ENCODE peak calls at places on chromosome 1, in nine cellular contexts. One of them, this sample, is unnamed.

GRCh38 chr1:79497193-79497773 is 490.8 kb upstream of the ADGRL4 start:
- DNase-seq in cardiac muscle cell: peak; percentile 59
- DNase-seq in GM13976: peak; percentile 39
- DNase-seq in activated T-cell treated with anti-CD3 and anti-CD28 coated beads, Interleukin-2, amount 50 U/mL, for 1 hour: no peak
- DNase-seq in sciatic nerve: no peak
- DNase-seq in GM13977: peak; percentile 30
- DNase-seq in stimulated activated naive B cell treated with anti-CD40 and anti-IgM and Interleukin-4, amounts not matched to agents 10 μg/mL and 1 μg/mL and 100 μg/mL, for 72 hours: no peak
- DNase-seq in smooth muscle cell of the brain vasculature: peak; percentile 7
- DNase-seq in T-cell: no peak
- DNase-seq in this sample: peak; percentile 2

GRCh38 chr1:188584119-188584518 is 1755.4 kb downstream of the PLA2G4A start:
- DNase-seq in cardiac muscle cell: no peak
- DNase-seq in GM13976: no peak
- DNase-seq in activated T-cell treated with anti-CD3 and anti-CD28 coated beads, Interleukin-2, amount 50 U/mL, for 1 hour: no peak
- DNase-seq in sciatic nerve: no peak
- DNase-seq in GM13977: no peak
- DNase-seq in stimulated activated naive B cell treated with anti-CD40 and anti-IgM and Interleukin-4, amounts not matched to agents 10 μg/mL and 1 μg/mL and 100 μg/mL, for 72 hours: no peak
- DNase-seq in smooth muscle cell of the brain vasculature: no peak
- DNase-seq in T-cell: no peak
- DNase-seq in this sample: no peak

GRCh38 chr1:93552751-93553455 is 105.0 kb downstream of the FNBP1L start:
- DNase-seq in cardiac muscle cell: peak; percentile 80
- DNase-seq in GM13976: no peak
- DNase-seq in activated T-cell treated with anti-CD3 and anti-CD28 coated beads, Interleukin-2, amount 50 U/mL, for 1 hour: no peak
- DNase-seq in sciatic nerve: no peak
- DNase-seq in GM13977: no peak
- DNase-seq in stimulated activated naive B cell treated with anti-CD40 and anti-IgM and Interleukin-4, amounts not matched to agents 10 μg/mL and 1 μg/mL and 100 μg/mL, for 72 hours: no peak
- DNase-seq in smooth muscle cell of the brain vasculature: no peak
- DNase-seq in T-cell: no peak
- DNase-seq in this sample: no peak

GRCh38 chr1:32701951-32702598 is 495 bp downstream of the SYNC start:
- DNase-seq in cardiac muscle cell: peak; percentile 27
- DNase-seq in GM13976: no peak
- DNase-seq in activated T-cell treated with anti-CD3 and anti-CD28 coated beads, Interleukin-2, amount 50 U/mL, for 1 hour: no peak
- DNase-seq in sciatic nerve: peak; percentile 68
- DNase-seq in GM13977: no peak
- DNase-seq in stimulated activated naive B cell treated with anti-CD40 and anti-IgM and Interleukin-4, amounts not matched to agents 10 μg/mL and 1 μg/mL and 100 μg/mL, for 72 hours: no peak
- DNase-seq in smooth muscle cell of the brain vasculature: no peak
- DNase-seq in T-cell: no peak
- DNase-seq in this sample: no peak

GRCh38 chr1:96361961-96362360 is 359.6 kb upstream of the PTBP2 start:
- DNase-seq in cardiac muscle cell: peak; percentile 38
- DNase-seq in GM13976: no peak
- DNase-seq in activated T-cell treated with anti-CD3 and anti-CD28 coated beads, Interleukin-2, amount 50 U/mL, for 1 hour: no peak
- DNase-seq in sciatic nerve: no peak
- DNase-seq in GM13977: no peak
- DNase-seq in stimulated activated naive B cell treated with anti-CD40 and anti-IgM and Interleukin-4, amounts not matched to agents 10 μg/mL and 1 μg/mL and 100 μg/mL, for 72 hours: no peak
- DNase-seq in smooth muscle cell of the brain vasculature: no peak
- DNase-seq in T-cell: no peak
- DNase-seq in this sample: no peak

GRCh38 chr1:168504064-168504837 is 39.5 kb downstream of the XCL2 start:
- DNase-seq in cardiac muscle cell: peak; percentile 93
- DNase-seq in GM13976: no peak
- DNase-seq in activated T-cell treated with anti-CD3 and anti-CD28 coated beads, Interleukin-2, amount 50 U/mL, for 1 hour: no peak
- DNase-seq in sciatic nerve: peak; percentile 71
- DNase-seq in GM13977: no peak
- DNase-seq in stimulated activated naive B cell treated with anti-CD40 and anti-IgM and Interleukin-4, amounts not matched to agents 10 μg/mL and 1 μg/mL and 100 μg/mL, for 72 hours: peak; percentile 26
- DNase-seq in smooth muscle cell of the brain vasculature: no peak
- DNase-seq in T-cell: no peak
- DNase-seq in this sample: no peak

GRCh38 chr1:161934278-161934608 is 89.4 kb downstream of the OLFML2B start:
- DNase-seq in cardiac muscle cell: peak; percentile 29
- DNase-seq in GM13976: no peak
- DNase-seq in activated T-cell treated with anti-CD3 and anti-CD28 coated beads, Interleukin-2, amount 50 U/mL, for 1 hour: no peak
- DNase-seq in sciatic nerve: no peak
- DNase-seq in GM13977: no peak
- DNase-seq in stimulated activated naive B cell treated with anti-CD40 and anti-IgM and Interleukin-4, amounts not matched to agents 10 μg/mL and 1 μg/mL and 100 μg/mL, for 72 hours: no peak
- DNase-seq in smooth muscle cell of the brain vasculature: no peak
- DNase-seq in T-cell: no peak
- DNase-seq in this sample: no peak

GRCh38 chr1:220271706-220272046 is 577 bp downstream of the RAB3GAP2 start:
- DNase-seq in cardiac muscle cell: peak; percentile 49
- DNase-seq in GM13976: peak; percentile 9
- DNase-seq in activated T-cell treated with anti-CD3 and anti-CD28 coated beads, Interleukin-2, amount 50 U/mL, for 1 hour: no peak
- DNase-seq in sciatic nerve: no peak
- DNase-seq in GM13977: peak; percentile 12
- DNase-seq in stimulated activated naive B cell treated with anti-CD40 and anti-IgM and Interleukin-4, amounts not matched to agents 10 μg/mL and 1 μg/mL and 100 μg/mL, for 72 hours: no peak
- DNase-seq in smooth muscle cell of the brain vasculature: no peak
- DNase-seq in T-cell: no peak
- DNase-seq in this sample: no peak

GRCh38 chr1:185400057-185400456 is 83.0 kb upstream of the IVNS1ABP start:
- DNase-seq in cardiac muscle cell: peak; percentile 21
- DNase-seq in GM13976: no peak
- DNase-seq in activated T-cell treated with anti-CD3 and anti-CD28 coated beads, Interleukin-2, amount 50 U/mL, for 1 hour: no peak
- DNase-seq in sciatic nerve: no peak
- DNase-seq in GM13977: no peak
- DNase-seq in stimulated activated naive B cell treated with anti-CD40 and anti-IgM and Interleukin-4, amounts not matched to agents 10 μg/mL and 1 μg/mL and 100 μg/mL, for 72 hours: no peak
- DNase-seq in smooth muscle cell of the brain vasculature: peak; percentile 21
- DNase-seq in T-cell: no peak
- DNase-seq in this sample: no peak

GRCh38 chr1:159911668-159912067 is 11.7 kb upstream of the CFAP45 start:
- DNase-seq in cardiac muscle cell: no peak
- DNase-seq in GM13976: no peak
- DNase-seq in activated T-cell treated with anti-CD3 and anti-CD28 coated beads, Interleukin-2, amount 50 U/mL, for 1 hour: no peak
- DNase-seq in sciatic nerve: no peak
- DNase-seq in GM13977: no peak
- DNase-seq in stimulated activated naive B cell treated with anti-CD40 and anti-IgM and Interleukin-4, amounts not matched to agents 10 μg/mL and 1 μg/mL and 100 μg/mL, for 72 hours: no peak
- DNase-seq in smooth muscle cell of the brain vasculature: no peak
- DNase-seq in T-cell: no peak
- DNase-seq in this sample: no peak

GRCh38 chr1:155127105-155127671 is 488 bp upstream of the EFNA1 start:
- DNase-seq in cardiac muscle cell: peak; percentile 82
- DNase-seq in GM13976: no peak
- DNase-seq in activated T-cell treated with anti-CD3 and anti-CD28 coated beads, Interleukin-2, amount 50 U/mL, for 1 hour: peak; percentile 41
- DNase-seq in sciatic nerve: peak; percentile 87
- DNase-seq in GM13977: no peak
- DNase-seq in stimulated activated naive B cell treated with anti-CD40 and anti-IgM and Interleukin-4, amounts not matched to agents 10 μg/mL and 1 μg/mL and 100 μg/mL, for 72 hours: no peak
- DNase-seq in smooth muscle cell of the brain vasculature: no peak
- DNase-seq in T-cell: no peak
- DNase-seq in this sample: peak; percentile 78

GRCh38 chr1:116345830-116346229 is 27.2 kb upstream of the ATP1A1 start:
- DNase-seq in cardiac muscle cell: no peak
- DNase-seq in GM13976: no peak
- DNase-seq in activated T-cell treated with anti-CD3 and anti-CD28 coated beads, Interleukin-2, amount 50 U/mL, for 1 hour: peak; percentile 59
- DNase-seq in sciatic nerve: no peak
- DNase-seq in GM13977: no peak
- DNase-seq in stimulated activated naive B cell treated with anti-CD40 and anti-IgM and Interleukin-4, amounts not matched to agents 10 μg/mL and 1 μg/mL and 100 μg/mL, for 72 hours: no peak
- DNase-seq in smooth muscle cell of the brain vasculature: no peak
- DNase-seq in T-cell: peak; percentile 64
- DNase-seq in this sample: no peak